ENCODE peak calls at places on chromosomes 1 and 21, in five cellular contexts. S is adrenal gland, U is colonic mucosa, A is fibroblast of mammary gland, E is left ventricle myocardium inferior. P is an unnamed sample.

GRCh38 chr1:205077158-205077933 is 6.9 kb downstream of the TMEM81 start:
- DNase-seq in S (no peak), U (no peak), A (no peak), E (no peak), P (no peak)

GRCh38 chr1:56286956-56287355 is 292.4 kb downstream of the PLPP3 start:
- DNase-seq in S (no peak), U (no peak), A (peak; percentile 50), E (no peak), P (no peak)

GRCh38 chr1:18160290-18160942 is 52.8 kb downstream of the IGSF21 start:
- DNase-seq in S (no peak), U (peak; percentile 67), A (no peak), E (peak; percentile 28), P (no peak)

GRCh38 chr1:203428981-203429599 is 46.5 kb upstream of the PRELP start:
- DNase-seq in S (no peak), U (peak; percentile 83), A (no peak), E (no peak), P (no peak)

GRCh38 chr1:236522937-236523703 is 662 bp upstream of the LGALS8 start:
- DNase-seq in S (peak; percentile 33), U (peak; percentile 70), A (no peak), E (peak; percentile 41), P (no peak)

GRCh38 chr1:209318302-209319056 is 265.0 kb upstream of the CAMK1G start:
- DNase-seq in S (no peak), U (no peak), A (peak; percentile 61), E (no peak), P (no peak)

GRCh38 chr1:30782361-30783243 is 25.0 kb upstream of the LAPTM5 start:
- DNase-seq in S (peak; percentile 78), U (peak; percentile 75), A (peak; percentile 41), E (peak; percentile 58), P (peak; percentile 50)

GRCh38 chr21:46667191-46667734 is 31.8 kb downstream of the PRMT2 start:
- DNase-seq in S (no peak), U (no peak), A (peak; percentile 17), E (no peak), P (peak; percentile 32)

GRCh38 chr1:41371630-41372599 is 10.7 kb downstream of the FOXO6 start:
- DNase-seq in S (no peak), U (peak; percentile 31), A (no peak), E (no peak), P (peak; percentile 83)

GRCh38 chr1:234541281-234541975 is 62.4 kb upstream of the TARBP1 start:
- DNase-seq in S (no peak), U (no peak), A (peak; percentile 84), E (no peak), P (no peak)

GRCh38 chr1:220124542-220124941 is 30.6 kb downstream of the IARS2 start:
- DNase-seq in S (no peak), U (no peak), A (no peak), E (no peak), P (no peak)

GRCh38 chr1:214514032-214514818 is 37.2 kb downstream of the PTPN14 start:
- DNase-seq in S (no peak), U (no peak), A (peak; percentile 74), E (no peak), P (no peak)

GRCh38 chr1:42962641-42963377 is 4.1 kb upstream of the SLC2A1 start:
- DNase-seq in S (no peak), U (peak; percentile 47), A (peak; percentile 51), E (peak; percentile 36), P (peak; percentile 49)

GRCh38 chr1:241934181-241934815 is 23.3 kb upstream of the BECN2 start:
- DNase-seq in S (peak; percentile 69), U (no peak), A (peak; percentile 55), E (no peak), P (no peak)

GRCh38 chr1:234532511-234532922 is 53.5 kb upstream of the TARBP1 start:
- DNase-seq in S (no peak), U (peak; percentile 48), A (peak; percentile 64), E (no peak), P (no peak)

GRCh38 chr1:202248861-202249260 is 55.3 kb downstream of the LGR6 start:
- DNase-seq in S (no peak), U (no peak), A (no peak), E (no peak), P (no peak)

GRCh38 chr1:52553372-52554266 is 727 bp upstream of the TUT4 start:
- DNase-seq in S (peak; percentile 87), U (peak; percentile 80), A (peak; percentile 80), E (peak; percentile 87), P (peak; percentile 87)

GRCh38 chr1:54681396-54681795 is 34.3 kb upstream of the TTC4 start:
- DNase-seq in S (no peak), U (no peak), A (no peak), E (no peak), P (no peak)

GRCh38 chr1:192158181-192158580 is at the start of gene RGS18:
- DNase-seq in S (no peak), U (no peak), A (no peak), E (no peak), P (no peak)

GRCh38 chr1:203287109-203287893 is 18.0 kb upstream of the BTG2 start:
- DNase-seq in S (peak; percentile 70), U (peak; percentile 84), A (no peak), E (peak; percentile 55), P (no peak)

GRCh38 chr1:233704125-233704881 is 90.4 kb downstream of the KCNK1 start:
- DNase-seq in S (no peak), U (no peak), A (peak; percentile 28), E (no peak), P (no peak)

GRCh38 chr1:65075123-65075976 is 72.7 kb upstream of the AK4 start:
- DNase-seq in S (peak; percentile 69), U (peak; percentile 68), A (peak; percentile 76), E (no peak), P (peak; percentile 40)

GRCh38 chr1:245209658-245210415 is 55.1 kb downstream of the KIF26B start:
- DNase-seq in S (no peak), U (no peak), A (no peak), E (no peak), P (peak; percentile 98)

GRCh38 chr1:20322825-20323612 is 32.3 kb downstream of the VWA5B1 start:
- DNase-seq in S (no peak), U (no peak), A (peak; percentile 95), E (no peak), P (no peak)

GRCh38 chr1:178353524-178353923 is 143.2 kb downstream of the CLEC20A start:
- DNase-seq in S (no peak), U (no peak), A (no peak), E (no peak), P (no peak)

GRCh38 chr1:107788189-107788588 is 176.8 kb downstream of the VAV3 start:
- DNase-seq in S (no peak), U (no peak), A (no peak), E (no peak), P (no peak)

GRCh38 chr1:90718411-90719320 is 1.6 kb upstream of the BARHL2 start:
- DNase-seq in S (no peak), U (no peak), A (no peak), E (no peak), P (peak; percentile 47)

GRCh38 chr1:24199291-24199900 is 12.3 kb upstream of the IFNLR1 start:
- DNase-seq in S (peak; percentile 60), U (peak; percentile 66), A (peak; percentile 64), E (peak; percentile 26), P (peak; percentile 49)

GRCh38 chr1:181318022-181318857 is 165.1 kb upstream of the CACNA1E start:
- DNase-seq in S (no peak), U (no peak), A (no peak), E (no peak), P (no peak)

GRCh38 chr1:187842406-187843165 is 1013.8 kb downstream of the PLA2G4A start:
- DNase-seq in S (no peak), U (no peak), A (peak; percentile 41), E (no peak), P (peak; percentile 90)

GRCh38 chr21:44891631-44892031 is 18.1 kb upstream of the PTTG1IP start:
- DNase-seq in S (no peak), U (no peak), A (no peak), E (peak; percentile 13), P (no peak)

GRCh38 chr1:208686592-208686991 is 442.4 kb upstream of the PLXNA2 start:
- DNase-seq in S (no peak), U (no peak), A (no peak), E (no peak), P (no peak)

GRCh38 chr1:223811634-223812101 is 34.1 kb downstream of the TP53BP2 start:
- DNase-seq in S (no peak), U (no peak), A (peak; percentile 61), E (no peak), P (no peak)

GRCh38 chr1:46532498-46533178 is 18.8 kb downstream of the KNCN start:
- DNase-seq in S (peak; percentile 67), U (peak; percentile 71), A (peak; percentile 37), E (peak; percentile 73), P (peak; percentile 75)

GRCh38 chr1:182718311-182718710 is 33.9 kb upstream of the RGS8 start:
- DNase-seq in S (no peak), U (no peak), A (no peak), E (no peak), P (no peak)

GRCh38 chr1:23282967-23283366 is 61.1 kb downstream of the HNRNPR start:
- DNase-seq in S (no peak), U (no peak), A (peak; percentile 85), E (no peak), P (no peak)

GRCh38 chr1:36834586-36834985 is 199.7 kb downstream of the GRIK3 start:
- DNase-seq in S (no peak), U (no peak), A (no peak), E (no peak), P (no peak)

GRCh38 chr1:44154049-44154448 is 12.6 kb upstream of the KLF18 start:
- DNase-seq in S (no peak), U (no peak), A (no peak), E (no peak), P (no peak)

GRCh38 chr1:33430751-33431593 is at the start of gene PHC2:
- DNase-seq in S (peak; percentile 98), U (peak; percentile 96), A (peak; percentile 93), E (peak; percentile 98), P (peak; percentile 95)
- TF ChIP-seq CTCF in S (no peak), U (no peak), A (no peak), E (peak; percentile 57), P (no peak)

GRCh38 chr1:156388814-156389137 is 19.8 kb downstream of the RHBG start:
- DNase-seq in S (no peak), U (no peak), A (no peak), E (no peak), P (no peak)
- H3K4me3 ChIP-seq in S (no peak overlapping the region), U (no peak overlapping the region), A (no peak overlapping the region), E (peak overlapping the region; percentile 47), P (no peak overlapping the region)

GRCh38 chr1:66405046-66405445 is 128.9 kb upstream of the SGIP1 start:
- DNase-seq in S (no peak), U (no peak), A (no peak), E (no peak), P (no peak)

GRCh38 chr1:66402194-66402593 is 131.8 kb upstream of the SGIP1 start:
- DNase-seq in S (peak; percentile 24), U (peak; percentile 40), A (peak; percentile 90), E (peak; percentile 80), P (peak; percentile 18)

GRCh38 chr1:66400660-66401059 is 133.3 kb upstream of the SGIP1 start:
- DNase-seq in S (no peak), U (no peak), A (no peak), E (no peak), P (no peak)

GRCh38 chr1:66401244-66401643 is 132.7 kb upstream of the SGIP1 start:
- DNase-seq in S (no peak), U (no peak), A (no peak), E (no peak), P (no peak)

GRCh38 chr1:66403031-66403731 is 130.8 kb upstream of the SGIP1 start:
- DNase-seq in S (no peak), U (no peak), A (peak; percentile 40), E (no peak), P (no peak)
- TF ChIP-seq CTCF in S (no peak), U (no peak), A (peak; percentile 2), E (no peak), P (peak; percentile 14)

GRCh38 chr21:32768530-32768929 is 3.0 kb downstream of the PAXBP1 start:
- DNase-seq in S (no peak), U (no peak), A (no peak), E (no peak), P (no peak)
- H3K4me3 ChIP-seq in S (no peak overlapping the region), U (no peak overlapping the region), A (no peak overlapping the region), E (no peak overlapping the region), P (peak overlapping the region; percentile 99)

P was measured in BE2C.